ENCODE peak calls at places on chromosomes 12 and 14, in four cellular contexts. K is kidney epithelial cell, Z is PC-9, N is IMR-90. T is an unnamed sample.

GRCh38 chr14:56131865-56132830 is 13.9 kb downstream of the PELI2 start:
- DNase-seq in K (no peak), Z (no peak), N (no peak), T (no peak)

GRCh38 chr12:52308807-52309425 is 12.3 kb downstream of the KRT83 start:
- DNase-seq in N (no peak), Z (no peak), K (no peak), T (no peak)

GRCh38 chr12:83472772-83473171 is 786.1 kb downstream of the TMTC2 start:
- DNase-seq in K (no peak), N (no peak), Z (no peak), T (no peak)

GRCh38 chr12:71011261-71011660 is 90.7 kb upstream of the PTPRR start:
- DNase-seq in Z (no peak), K (no peak), N (no peak), T (no peak)

GRCh38 chr12:121673013-121673441 is 3.6 kb upstream of the MORN3 start:
- DNase-seq in Z (peak), K (no peak), N (no peak), T (no peak)

GRCh38 chr12:57226588-57227314 is 2.8 kb upstream of the SHMT2 start:
- DNase-seq in N (no peak), K (no peak), Z (no peak), T (no peak)

GRCh38 chr14:23091294-23092225 is 3.4 kb downstream of the ACIN1 start:
- DNase-seq in K (no peak), N (no peak), Z (no peak), T (no peak)

GRCh38 chr14:29442720-29443119 is 484.9 kb downstream of the PRKD1 start:
- DNase-seq in N (peak), Z (no peak), K (peak), T (peak)

GRCh38 chr12:59834659-59835474 is 239.0 kb downstream of the SLC16A7 start:
- DNase-seq in Z (no peak), K (no peak), N (peak), T (no peak)

GRCh38 chr14:87600236-87600635 is 392.7 kb downstream of the GALC start:
- DNase-seq in K (no peak), N (no peak), Z (no peak), T (no peak)

GRCh38 chr12:79689041-79689476 is 1.7 kb downstream of the PAWR start:
- DNase-seq in K (no peak), N (no peak), Z (no peak), T (no peak)

GRCh38 chr12:77087427-77087826 is 22.1 kb upstream of the E2F7 start:
- DNase-seq in Z (no peak), N (peak), K (peak), T (no peak)

GRCh38 chr14:50013198-50013918 is 103.0 kb downstream of the VCPKMT start:
- DNase-seq in Z (peak), N (no peak), K (no peak), T (no peak)

GRCh38 chr12:3332190-3332589 is 158.8 kb upstream of the PRMT8 start:
- DNase-seq in K (no peak), Z (no peak), N (peak), T (no peak)

GRCh38 chr12:53051058-53051880 is 1.4 kb downstream of the TNS2 start:
- DNase-seq in K (no peak), Z (no peak), N (peak), T (no peak)

GRCh38 chr14:68495101-68495637 is 297.7 kb downstream of the ZFP36L1 start:
- DNase-seq in N (no peak), Z (no peak), K (no peak), T (no peak)

GRCh38 chr14:37889087-37889486 is 293.7 kb downstream of the TTC6 start:
- DNase-seq in N (no peak), K (no peak), Z (no peak), T (no peak)

GRCh38 chr14:63091394-63091996 is 46.2 kb upstream of the KCNH5 start:
- DNase-seq in Z (no peak), K (no peak), N (no peak), T (no peak)

GRCh38 chr12:7269273-7269672 is 34.6 kb upstream of the ACSM4 start:
- DNase-seq in K (no peak), N (peak), Z (no peak), T (no peak)

GRCh38 chr14:93201155-93201704 is 5.6 kb downstream of the GON7 start:
- DNase-seq in K (no peak), N (no peak), Z (no peak), T (no peak)

GRCh38 chr12:65335021-65335714 is 56.7 kb downstream of the MSRB3 start:
- DNase-seq in N (peak), Z (no peak), K (peak), T (peak)

GRCh38 chr12:56103823-56104108 is 593 bp upstream of the PA2G4 start:
- DNase-seq in K (no peak), Z (no peak), N (no peak), T (no peak)

GRCh38 chr12:131754184-131754583 is 43.3 kb downstream of the SFSWAP start:
- DNase-seq in Z (no peak), K (no peak), N (no peak), T (no peak)

GRCh38 chr14:104197449-104198247 is 59.3 kb downstream of the KIF26A start:
- DNase-seq in K (no peak), Z (no peak), N (no peak), T (no peak)

GRCh38 chr12:65449400-65449799 is 170.9 kb downstream of the MSRB3 start:
- DNase-seq in Z (no peak), K (no peak), N (peak), T (no peak)

GRCh38 chr14:45149602-45150001 is 13.9 kb downstream of the FANCM start:
- DNase-seq in Z (no peak), N (no peak), K (no peak), T (no peak)

GRCh38 chr14:91113829-91114078 is at the start of gene DGLUCY:
- DNase-seq in K (no peak), Z (no peak), N (peak), T (peak)

DNA sequence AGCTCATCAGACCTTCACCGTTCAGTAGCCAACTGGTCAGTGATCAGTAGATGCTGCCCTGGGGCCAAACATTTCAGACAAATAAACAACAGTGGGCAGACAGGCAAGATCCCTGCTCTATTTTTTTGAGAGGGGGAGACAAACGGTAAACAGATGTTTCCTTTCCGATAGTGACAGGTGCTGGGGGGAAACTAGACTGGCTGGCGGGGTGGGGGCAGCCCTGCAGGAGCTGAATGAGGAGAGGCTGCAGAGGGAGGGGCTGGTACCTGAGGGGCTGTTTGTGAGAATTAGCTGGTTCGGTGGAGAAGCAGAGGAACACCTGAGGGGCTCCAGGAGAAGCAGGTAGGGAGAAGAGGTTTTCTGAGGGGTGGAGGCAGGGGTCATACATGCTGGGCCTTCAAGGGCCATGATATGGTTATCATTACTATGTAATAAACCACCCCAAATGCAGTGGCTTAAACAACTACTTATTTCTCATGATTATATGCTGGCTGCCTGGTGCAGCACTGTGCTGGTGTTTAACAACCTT is 8.2 kb upstream of the GOLGA3 start:
- DNase-seq in Z (no peak), N (no peak), K (no peak), T (no peak)
- H3K4me3 ChIP-seq in Z (no peak), N (no peak), K (no peak), T (no peak)

DNA sequence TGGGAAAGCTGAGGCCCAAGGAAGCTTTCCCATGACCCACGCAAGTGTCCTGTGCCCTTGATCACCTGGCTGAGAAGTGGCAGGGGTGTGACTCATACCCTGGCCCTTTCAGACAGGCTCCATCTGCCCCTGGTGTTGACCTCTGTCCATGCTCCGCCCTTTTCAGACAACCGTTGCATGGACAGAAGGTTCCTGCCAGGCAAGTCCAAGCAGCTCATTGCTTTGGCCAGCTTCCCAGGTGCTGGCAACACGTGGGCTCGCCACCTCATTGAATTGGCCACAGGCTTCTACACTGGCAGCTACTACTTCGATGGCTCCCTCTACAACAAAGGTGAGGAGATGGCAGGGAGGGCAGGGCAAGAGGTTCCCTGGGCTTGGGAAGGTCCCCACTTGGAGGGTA is 103.5 kb downstream of the WSCD2 start:
- DNase-seq in Z (no peak), N (no peak), K (no peak), T (no peak)
- TF ChIP-seq CTCF in Z (no peak), N (no peak), K (no peak), T (no peak)

GRCh38 chr12:31318870-31319269 is 7.1 kb downstream of the SINHCAF start:
- DNase-seq in K (no peak), N (no peak), Z (no peak), T (no peak)

GRCh38 chr12:31322651-31323248 is 3.2 kb downstream of the SINHCAF start:
- DNase-seq in K (no peak), Z (peak), N (peak), T (peak)

GRCh38 chr12:31323466-31324115 is 2.4 kb downstream of the SINHCAF start:
- DNase-seq in N (no peak), Z (no peak), K (no peak), T (no peak)

GRCh38 chr12:31324116-31324844 is 1.7 kb downstream of the SINHCAF start:
- DNase-seq in Z (peak), K (no peak), N (peak), T (no peak)

DNA sequence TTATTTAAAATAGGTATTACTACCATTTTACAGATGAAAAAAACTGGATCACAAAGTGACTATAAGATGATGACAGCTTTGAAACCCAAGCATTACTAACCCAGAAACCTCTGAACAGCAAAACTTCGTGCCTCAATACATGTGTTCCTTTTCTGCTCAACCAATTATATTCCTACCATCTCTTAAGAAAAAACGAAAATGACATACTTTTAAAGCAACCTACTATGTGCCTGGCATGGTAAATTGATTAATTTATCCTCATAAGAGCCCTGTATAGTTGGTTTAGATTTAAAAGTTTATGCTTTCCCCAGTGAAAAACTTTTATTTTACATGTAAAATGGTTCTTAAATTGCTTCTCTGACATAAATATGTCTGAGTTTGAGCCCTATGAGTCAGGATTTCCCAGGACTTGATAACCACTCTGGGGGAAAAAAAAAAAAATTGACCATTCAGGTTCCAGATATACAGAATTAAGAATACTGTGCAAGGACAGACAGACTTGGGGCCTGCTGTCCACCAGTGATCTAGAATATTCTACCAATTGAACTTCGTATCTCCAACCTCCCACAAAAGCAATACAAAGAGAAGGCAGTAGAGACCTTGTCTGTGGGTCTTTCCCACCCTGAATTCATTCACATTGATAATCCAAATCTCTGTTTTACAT is 4.3 kb downstream of the SINHCAF start:
- DNase-seq in N (peak), K (no peak), Z (no peak), T (no peak)
- H3K4me3 ChIP-seq in N (no peak), K (no peak), Z (peak), T (peak)

GRCh38 chr14:70339970-70340369 is 19.5 kb downstream of the COX16 start:
- DNase-seq in Z (no peak), K (no peak), N (no peak), T (no peak)

GRCh38 chr14:70343141-70343540 is 16.3 kb downstream of the COX16 start:
- DNase-seq in N (no peak), Z (no peak), K (no peak), T (no peak)

GRCh38 chr14:70333703-70334102 is 25.8 kb downstream of the COX16 start:
- DNase-seq in K (no peak), N (no peak), Z (no peak), T (no peak)

GRCh38 chr14:70338550-70338949 is 20.9 kb downstream of the COX16 start:
- DNase-seq in N (no peak), Z (no peak), K (no peak), T (no peak)

GRCh38 chr14:70339039-70339438 is 20.4 kb downstream of the COX16 start:
- DNase-seq in Z (no peak), N (no peak), K (no peak), T (no peak)
- TF ChIP-seq CTCF in Z (peak), N (no peak), K (no peak), T (no peak)

GRCh38 chr14:59360923-59361794 is 104.0 kb downstream of the GPR135 start:
- DNase-seq in N (peak), Z (peak), K (peak), T (no peak)
- H3K4me3 ChIP-seq in N (no peak), Z (peak), K (no peak), T (no peak)

GRCh38 chr12:107395817-107396216 is 289.8 kb upstream of the PWP1 start:
- DNase-seq in N (no peak), K (no peak), Z (no peak), T (no peak)
- TF ChIP-seq CTCF in N (no peak), K (no peak), Z (no peak), T (no peak)